ENCODE peak calls at places on chromosomes 13 and 19, in four cellular contexts. A is K562, I is GM12878, B is HepG2. C is an unnamed sample.

GRCh38 chr19:53879145-53880037 is 2.6 kb upstream of the PRKCG start:
- DNase-seq in I (no peak), A (peak), B (peak), C (peak)

GRCh38 chr19:44278181-44278690 is 18.6 kb downstream of the ZNF233 start:
- DNase-seq in A (no peak), B (no peak), I (no peak), C (no peak)

GRCh38 chr13:34243396-34243795 is 425.4 kb downstream of the RFC3 start:
- DNase-seq in B (no peak), A (no peak), I (no peak), C (no peak)

GRCh38 chr13:73119612-73120011 is 60.8 kb downstream of the KLF5 start:
- DNase-seq in I (no peak), A (no peak), B (no peak), C (no peak)

GRCh38 chr19:14369399-14370168 is 11.7 kb upstream of the ADGRE5 start:
- DNase-seq in I (no peak), A (peak), B (no peak), C (no peak)

GRCh38 chr13:46778879-46779278 is 18.1 kb downstream of the ESD start:
- DNase-seq in I (no peak), A (no peak), B (no peak), C (no peak)

GRCh38 chr19:58227964-58228583 is 640 bp upstream of the ZNF544 start:
- DNase-seq in B (no peak), I (no peak), A (peak), C (no peak)

GRCh38 chr13:74555291-74556001 is 421.2 kb upstream of the KLF12 start:
- DNase-seq in B (no peak), A (no peak), I (no peak), C (peak)

GRCh38 chr19:17206736-17207581 is 8.2 kb upstream of the USE1 start:
- DNase-seq in B (no peak), A (no peak), I (no peak), C (no peak)

GRCh38 chr19:18191640-18192062 is 1.4 kb upstream of the MPV17L2 start:
- DNase-seq in I (no peak), A (no peak), B (no peak), C (no peak)

GRCh38 chr13:26280822-26281221 is 26.9 kb downstream of the CDK8 start:
- DNase-seq in B (peak), I (no peak), A (no peak), C (no peak)

GRCh38 chr19:35141627-35142401 is 1.2 kb upstream of the FXYD7 start:
- DNase-seq in B (no peak), A (peak), I (no peak), C (no peak)

GRCh38 chr19:35783469-35784400 is 8.4 kb downstream of the ARHGAP33 start:
- DNase-seq in A (peak), B (no peak), I (no peak), C (no peak)

GRCh38 chr19:42289556-42290041 is 12.3 kb upstream of the PRR19 start:
- DNase-seq in A (no peak), I (no peak), B (no peak), C (no peak)

GRCh38 chr13:79406597-79406908 is 498 bp upstream of the RBM26 start:
- DNase-seq in I (no peak), A (no peak), B (no peak), C (no peak)
- TF ChIP-seq CHD2 in I (no peak), A (no peak), B (no peak), C (no peak)

DNA sequence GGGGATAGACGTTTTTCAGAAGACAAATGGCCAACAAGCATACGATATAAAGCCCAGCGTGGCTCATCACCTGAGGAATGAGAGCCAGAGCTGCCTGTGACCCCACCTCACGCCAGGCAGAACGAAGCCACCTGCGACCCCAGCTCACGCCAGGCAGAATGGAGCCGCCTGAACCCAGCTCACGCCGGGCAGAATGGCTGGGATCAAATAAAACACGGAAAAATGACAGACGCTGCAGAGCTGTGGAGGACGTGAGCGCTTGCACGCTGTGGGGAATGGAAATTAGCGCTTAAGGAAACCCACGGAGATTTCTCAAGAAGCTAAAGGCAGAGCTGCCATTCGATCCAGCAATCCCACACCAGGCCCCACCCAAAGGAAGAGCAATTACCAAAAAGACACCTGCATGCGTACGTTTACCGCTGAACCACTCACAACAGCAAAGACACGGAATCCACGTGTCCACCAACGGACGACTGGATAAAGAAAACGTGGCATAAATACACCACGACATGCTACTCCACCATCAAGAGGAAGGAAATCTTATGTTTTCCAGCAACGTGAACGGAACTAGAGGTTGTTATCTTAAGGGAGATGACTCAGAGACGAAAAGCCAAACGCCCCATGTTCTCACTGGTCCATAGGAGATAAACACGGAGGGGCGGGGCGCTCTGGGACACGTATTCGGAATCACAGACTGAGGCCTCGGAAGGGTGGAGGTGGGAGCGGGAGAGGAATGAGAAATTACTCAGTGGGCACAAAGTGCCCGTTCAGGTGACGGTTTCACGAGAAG is 30.7 kb upstream of the C13orf46 start:
- DNase-seq in I (no peak), A (peak), B (peak), C (no peak)
- TF ChIP-seq NFIC in I (no peak), A (peak), B (no peak), C (no peak)

GRCh38 chr19:40253611-40254092 is 27.2 kb upstream of the CCNP start:
- DNase-seq in B (peak), A (no peak), I (no peak), C (no peak)
- TF ChIP-seq CHD2 in B (no peak), A (no peak), I (no peak), C (no peak)

GRCh38 chr13:31755803-31756212 is 16.5 kb downstream of the RXFP2 start:
- DNase-seq in I (no peak), B (no peak), A (no peak), C (no peak)
- TF ChIP-seq NFIC in I (no peak), B (no peak), A (no peak), C (no peak)

DNA sequence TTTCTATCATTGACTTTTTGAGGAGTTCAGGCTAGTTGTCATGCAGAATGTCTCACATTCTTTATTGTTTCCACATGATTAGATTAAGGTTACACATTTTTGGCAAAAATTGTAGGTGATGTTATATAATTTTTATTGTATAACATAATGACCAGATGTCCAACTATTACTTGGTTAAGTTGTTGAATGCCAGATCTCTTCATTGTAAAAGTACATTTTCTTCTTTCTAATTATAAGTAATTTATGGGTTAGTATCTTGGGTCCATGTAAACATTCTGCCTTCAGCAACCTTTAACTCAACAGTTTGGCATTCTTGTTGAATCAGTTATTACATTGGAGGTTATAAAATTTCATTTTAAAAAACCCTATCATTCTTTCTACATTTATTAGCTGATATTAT is 138.4 kb downstream of the POSTN start:
- DNase-seq in I (no peak), A (no peak), B (no peak), C (no peak)
- TF ChIP-seq CHD2 in I (no peak), A (no peak), B (no peak), C (no peak)

DNA sequence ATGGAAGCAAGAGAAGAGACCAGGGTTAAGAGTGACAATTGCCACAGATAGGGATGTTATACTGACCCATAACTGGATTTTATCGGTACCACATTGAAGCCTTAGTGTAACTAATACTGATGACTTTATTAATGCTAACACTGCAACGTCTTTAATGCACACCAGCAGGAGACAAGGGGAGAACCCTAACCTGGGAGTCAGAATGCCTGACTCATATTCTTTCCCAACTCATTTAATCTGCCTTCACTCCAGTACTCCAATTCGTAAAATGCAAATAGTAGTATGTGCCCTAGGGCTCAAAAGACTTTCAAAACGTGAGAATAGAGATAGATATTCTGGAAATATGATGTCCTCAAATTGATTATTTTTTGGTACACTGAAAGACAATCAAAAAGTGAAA is 62.4 kb downstream of the GPC6 start:
- DNase-seq in B (no peak), I (no peak), A (no peak), C (no peak)
- TF ChIP-seq NFIC in B (no peak), I (no peak), A (no peak), C (no peak)

GRCh38 chr13:52646967-52647366 is 4.7 kb downstream of the HNRNPA1L2 start:
- DNase-seq in I (no peak), A (no peak), B (no peak), C (no peak)
- TF ChIP-seq CHD2 in I (no peak), A (no peak), B (no peak), C (no peak)

C was measured in SK-N-SH.